ENCODE peak calls at places on chromosomes 6 and 20, in four cellular contexts. J is neural progenitor cell, Y is thoracic aorta, A is GM10248. D is an unnamed sample.

GRCh38 chr20:48275737-48276342 is 490.6 kb upstream of the SULF2 start:
- DNase-seq in A (no peak), J (peak), Y (no peak), D (no peak)

GRCh38 chr20:57727863-57728262 is 18.0 kb upstream of the PMEPA1 start:
- DNase-seq in A (no peak), J (no peak), Y (no peak), D (no peak)

GRCh38 chr6:138440758-138441362 is 36.8 kb downstream of the HEBP2 start:
- DNase-seq in J (no peak), Y (no peak), A (no peak), D (no peak)

GRCh38 chr6:115618311-115618710 is 442.4 kb downstream of the FRK start:
- DNase-seq in J (no peak), Y (no peak), A (no peak), D (no peak)

GRCh38 chr6:136563386-136564152 is 13.3 kb upstream of the MAP7 start:
- DNase-seq in J (no peak), Y (peak), A (no peak), D (no peak)

GRCh38 chr20:61757678-61758555 is 307.8 kb downstream of the TAF4 start:
- DNase-seq in Y (no peak), J (no peak), A (no peak), D (no peak)

GRCh38 chr20:49810491-49811190 is 2.0 kb upstream of the SLC9A8 start:
- DNase-seq in J (no peak), Y (no peak), A (no peak), D (no peak)

GRCh38 chr6:133630651-133631050 is 258.3 kb upstream of the TCF21 start:
- DNase-seq in J (no peak), A (no peak), Y (no peak), D (no peak)

GRCh38 chr20:17786221-17786718 is 86.5 kb downstream of the BANF2 start:
- DNase-seq in J (no peak), A (no peak), Y (no peak), D (no peak)

GRCh38 chr20:16476032-16476431 is 97.2 kb downstream of the KIF16B start:
- DNase-seq in J (peak), A (peak), Y (no peak), D (no peak)

GRCh38 chr6:151963001-151963400 is 155.5 kb downstream of the ESR1 start:
- DNase-seq in Y (no peak), A (no peak), J (no peak), D (no peak)

GRCh38 chr6:2110504-2110903 is 134.9 kb downstream of the GMDS start:
- DNase-seq in J (no peak), Y (peak), A (peak), D (no peak)

GRCh38 chr6:16669227-16669626 is 92.0 kb downstream of the ATXN1 start:
- DNase-seq in A (no peak), J (no peak), Y (no peak), D (no peak)

GRCh38 chr20:34022154-34022842 is 28.6 kb downstream of the RALY start:
- DNase-seq in J (peak), Y (no peak), A (peak), D (no peak)

GRCh38 chr6:19470333-19470732 is 366.8 kb upstream of the ID4 start:
- DNase-seq in A (no peak), Y (no peak), J (no peak), D (no peak)
- TF ChIP-seq CTCF in A (no peak), Y (no peak), J (no peak), D (no peak)

DNA sequence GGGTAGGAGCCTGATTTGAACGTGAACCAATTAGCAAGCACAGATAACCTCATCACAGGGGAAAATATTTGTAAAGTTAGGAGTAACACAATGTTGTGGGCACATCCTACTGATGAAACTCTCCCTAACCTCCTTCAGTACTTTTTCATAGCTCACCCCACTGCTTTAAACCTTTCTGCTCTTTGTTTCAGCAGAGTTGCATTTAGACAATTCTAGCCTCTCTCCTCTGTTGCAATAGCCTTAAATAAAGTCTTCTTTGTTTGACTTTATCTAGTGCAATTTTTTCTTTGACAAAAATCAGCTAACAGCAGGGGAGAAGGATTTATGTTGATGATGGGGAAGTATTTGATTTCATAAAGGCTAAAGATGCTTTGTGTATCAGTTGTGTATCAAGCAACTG is 14.1 kb downstream of the C6orf141 start:
- DNase-seq in Y (no peak), J (no peak), A (no peak), D (no peak)
- TF ChIP-seq CTCF in Y (no peak), J (no peak), A (no peak), D (no peak)

GRCh38 chr6:43369174-43370002 is at the start of gene ZNF318:
- DNase-seq in J (peak), Y (peak), A (peak), D (peak)
- TF ChIP-seq CTCF in J (no peak), Y (no peak), A (no peak), D (no peak)

GRCh38 chr6:168305863-168306262 is 13.7 kb downstream of the DACT2 start:
- DNase-seq in A (no peak), J (no peak), Y (no peak), D (no peak)

GRCh38 chr6:168302534-168302933 is 17.0 kb downstream of the DACT2 start:
- DNase-seq in J (peak), Y (no peak), A (no peak), D (no peak)

GRCh38 chr6:168304752-168305015 is 14.9 kb downstream of the DACT2 start:
- DNase-seq in Y (no peak), A (no peak), J (no peak), D (no peak)

GRCh38 chr6:168305091-168305749 is 14.4 kb downstream of the DACT2 start:
- DNase-seq in Y (no peak), J (peak), A (no peak), D (no peak)

DNA sequence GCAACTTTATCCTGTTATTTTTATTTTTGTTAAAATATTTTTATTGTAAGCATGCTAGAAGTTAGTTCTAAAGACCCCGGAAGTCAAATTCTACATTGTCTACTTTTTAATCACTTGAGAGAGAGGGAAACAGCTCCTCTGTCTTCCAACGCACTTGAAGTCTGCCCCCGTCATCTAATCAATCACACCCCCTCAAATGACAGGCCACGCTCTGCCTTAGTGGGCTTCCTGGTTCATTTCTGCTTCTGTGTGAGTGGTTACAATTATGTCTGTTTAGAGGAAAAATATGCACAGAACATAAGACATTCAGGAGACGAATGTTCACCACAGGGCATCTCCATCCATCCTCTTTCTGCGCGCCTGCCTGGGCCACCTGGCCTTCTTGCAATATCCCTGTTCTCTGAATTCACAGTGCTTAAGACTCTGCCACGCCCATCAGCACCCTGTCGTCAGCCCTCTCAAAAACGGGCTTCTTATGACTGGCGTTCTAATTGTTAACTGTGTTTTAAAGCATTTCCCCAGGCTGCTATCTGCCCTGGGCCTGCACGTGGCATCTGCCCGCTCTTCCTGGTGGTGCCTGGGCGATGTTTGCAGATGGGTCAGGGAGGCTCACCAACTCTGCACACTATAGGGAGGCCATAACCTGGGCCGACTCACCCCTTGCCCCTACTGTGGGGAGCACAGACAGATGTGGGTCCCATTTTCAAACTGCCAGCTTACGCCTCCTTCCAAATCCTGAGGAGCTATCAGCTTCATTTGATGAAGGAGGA is 15.4 kb downstream of the DACT2 start:
- DNase-seq in A (no peak), J (no peak), Y (no peak), D (no peak)
- TF ChIP-seq CTCF in A (no peak), J (no peak), Y (no peak), D (no peak)

GRCh38 chr6:22770042-22770441 is 200.7 kb downstream of the HDGFL1 start:
- DNase-seq in A (no peak), Y (no peak), J (no peak), D (no peak)

GRCh38 chr6:22764521-22764920 is 195.2 kb downstream of the HDGFL1 start:
- DNase-seq in J (no peak), A (no peak), Y (no peak), D (no peak)

GRCh38 chr6:22765015-22765414 is 195.6 kb downstream of the HDGFL1 start:
- DNase-seq in Y (no peak), J (no peak), A (no peak), D (no peak)

DNA sequence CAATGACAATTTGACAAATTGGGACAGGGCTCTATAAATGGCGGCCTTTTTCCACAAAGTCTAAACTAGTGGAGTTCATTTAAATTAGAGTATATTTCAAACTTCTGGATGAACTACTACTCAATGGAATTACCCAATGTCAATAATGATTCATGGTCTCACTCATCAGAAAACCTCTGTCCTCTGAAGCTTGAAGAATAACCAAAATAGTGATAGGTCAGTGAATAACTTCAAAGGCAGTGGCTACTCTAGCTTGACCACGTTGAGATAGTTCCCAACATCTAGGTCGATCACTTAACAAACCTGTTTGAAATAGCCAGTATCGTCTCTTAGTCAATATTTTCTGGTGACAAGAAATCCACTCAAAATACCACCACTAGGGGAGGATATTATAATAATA is 197.6 kb downstream of the HDGFL1 start:
- DNase-seq in Y (no peak), J (no peak), A (no peak), D (no peak)
- TF ChIP-seq CTCF in Y (no peak), J (no peak), A (no peak), D (no peak)

GRCh38 chr6:72579865-72580264 is 42.0 kb upstream of the KCNQ5 start:
- DNase-seq in Y (no peak), J (no peak), A (no peak), D (no peak)

GRCh38 chr6:72580281-72580940 is 41.5 kb upstream of the KCNQ5 start:
- DNase-seq in Y (no peak), A (peak), J (peak), D (no peak)
- TF ChIP-seq CTCF in Y (no peak), A (peak), J (peak), D (no peak)

DNA sequence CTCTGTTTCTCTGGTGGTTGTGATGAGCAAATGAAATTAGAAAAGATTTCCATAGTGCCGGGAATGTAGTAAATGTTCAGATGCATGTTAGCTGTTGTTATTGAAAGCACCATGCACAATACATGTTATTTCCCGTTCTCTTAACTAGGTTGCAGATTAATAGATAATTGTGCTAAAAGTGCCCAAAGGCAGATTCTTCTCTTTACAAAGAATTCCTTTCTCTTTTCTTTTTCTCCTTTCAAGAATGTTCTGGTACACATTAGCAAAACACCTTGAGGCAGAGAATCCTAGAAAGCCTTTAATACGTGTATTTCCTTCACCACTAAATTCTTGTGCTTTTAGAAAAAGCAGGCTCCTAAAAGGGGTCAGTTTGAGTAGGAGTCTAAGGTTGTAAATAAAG is 121.1 kb upstream of the ASF1A start:
- DNase-seq in Y (no peak), J (no peak), A (no peak), D (no peak)
- TF ChIP-seq CTCF in Y (no peak), J (no peak), A (no peak), D (no peak)

DNA sequence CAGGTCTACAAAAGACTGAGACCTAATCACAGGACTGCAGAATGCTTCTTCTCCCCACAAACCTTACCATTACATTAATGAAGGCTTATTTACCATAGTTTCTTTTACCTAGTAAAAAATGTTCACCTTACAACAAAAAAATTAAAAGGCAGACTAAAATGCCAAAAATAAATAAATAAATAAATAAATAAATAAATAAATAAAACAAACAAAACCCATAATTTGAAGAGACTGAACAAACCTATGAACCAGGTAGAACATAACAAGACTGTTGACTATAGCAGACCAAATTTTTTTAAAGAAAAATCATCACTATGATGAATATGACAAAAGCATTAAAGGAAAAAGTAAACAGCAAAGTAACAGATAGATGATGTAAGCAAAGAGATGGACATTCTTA is 946.3 kb downstream of the EPHA7 start:
- DNase-seq in J (no peak), A (no peak), Y (no peak), D (no peak)
- TF ChIP-seq CTCF in J (no peak), A (no peak), Y (no peak), D (no peak)

D was measured in omental fat pad.